ENCODE peak calls at places on chromosomes 2 and 18, in nine cellular contexts. B is GM04504; T is smooth muscle cell of the brain vasculature; Q is glutamatergic neuron; J is Calu3; M is SJSA1; U is stimulated activated CD8-positive, alpha-beta memory T cell treated with anti-CD3 and anti-CD28 coated beads, Interleukin-12 subunit alpha, Interleukin-12 subunit beta, amount 100 ng/mL, for 1 hour; A is kidney; K is Right ventricle myocardium superior. H is an unnamed sample.

GRCh38 chr18:58609536-58609993 is 19.3 kb downstream of the ALPK2 start:
- DNase-seq in B (no peak), T (no peak), Q (no peak), J (no peak), M (no peak), U (no peak), A (no peak), K (no peak), H (no peak)

GRCh38 chr18:13605477-13605876 is 120.9 kb downstream of the FAM210A start:
- DNase-seq in B (no peak), T (no peak), Q (no peak), J (no peak), M (no peak), U (no peak), A (no peak), K (no peak), H (no peak)

GRCh38 chr2:128422571-128422970 is 103.9 kb upstream of the HS6ST1 start:
- DNase-seq in B (peak; percentile 95), T (no peak), Q (no peak), J (no peak), M (peak; percentile 77), U (no peak), A (peak; percentile 19), K (no peak), H (no peak)

GRCh38 chr2:208595386-208596275 is 189.0 kb downstream of the PTH2R start:
- DNase-seq in B (no peak), T (no peak), Q (no peak), J (peak; percentile 20), M (no peak), U (no peak), A (no peak), K (no peak), H (no peak)

GRCh38 chr2:74584088-74584645 is 29.6 kb downstream of the DOK1 start:
- DNase-seq in B (no peak), T (no peak), Q (no peak), J (no peak), M (no peak), U (no peak), A (no peak), K (no peak), H (no peak)

GRCh38 chr2:110869472-110870446 is 137.4 kb downstream of the ACOXL start:
- DNase-seq in B (no peak), T (no peak), Q (no peak), J (peak; percentile 68), M (peak; percentile 5), U (no peak), A (peak; percentile 84), K (no peak), H (no peak)

GRCh38 chr2:96556441-96557330 is 20.1 kb downstream of the ARID5A start:
- DNase-seq in B (no peak), T (no peak), Q (no peak), J (peak; percentile 90), M (peak; percentile 19), U (peak; percentile 6), A (no peak), K (no peak), H (no peak)

GRCh38 chr2:178732913-178733312 is 74.3 kb downstream of the TTN start:
- DNase-seq in B (no peak), T (no peak), Q (no peak), J (no peak), M (no peak), U (no peak), A (no peak), K (no peak), H (no peak)

GRCh38 chr18:43793910-43794309 is 516.6 kb upstream of the SYT4 start:
- DNase-seq in B (no peak), T (no peak), Q (no peak), J (no peak), M (no peak), U (no peak), A (no peak), K (no peak), H (no peak)

GRCh38 chr2:69695850-69696216 is 46.1 kb upstream of the ANXA4 start:
- DNase-seq in B (no peak), T (no peak), Q (no peak), J (no peak), M (no peak), U (no peak), A (no peak), K (no peak), H (no peak)

GRCh38 chr2:34785206-34785785 is 1186.2 kb upstream of the FAM98A start:
- DNase-seq in B (no peak), T (no peak), Q (no peak), J (no peak), M (no peak), U (no peak), A (no peak), K (no peak), H (no peak)

GRCh38 chr18:74342416-74343043 is 26.9 kb downstream of the C18orf63 start:
- DNase-seq in B (peak; percentile 21), T (peak; percentile 52), Q (no peak), J (peak; percentile 46), M (peak; percentile 51), U (no peak), A (no peak), K (no peak), H (no peak)

GRCh38 chr2:152585830-152586484 is 131.3 kb downstream of the PRPF40A start:
- DNase-seq in B (peak; percentile 94), T (peak; percentile 70), Q (no peak), J (no peak), M (peak; percentile 69), U (no peak), A (no peak), K (no peak), H (no peak)

GRCh38 chr2:192357216-192357615 is 162.5 kb upstream of the TMEFF2 start:
- DNase-seq in B (no peak), T (no peak), Q (no peak), J (no peak), M (no peak), U (no peak), A (no peak), K (no peak), H (no peak)

GRCh38 chr2:207163053-207163814 is 2.5 kb downstream of the KLF7 start:
- DNase-seq in B (peak; percentile 81), T (no peak), Q (no peak), J (peak; percentile 71), M (peak; percentile 90), U (no peak), A (peak; percentile 61), K (no peak), H (no peak)

GRCh38 chr2:41920181-41920580 is 127.6 kb upstream of the PKDCC start:
- DNase-seq in B (no peak), T (no peak), Q (no peak), J (no peak), M (no peak), U (no peak), A (no peak), K (no peak), H (no peak)

GRCh38 chr18:55763298-55763697 is 175.3 kb upstream of the TCF4 start:
- DNase-seq in B (no peak), T (no peak), Q (no peak), J (peak; percentile 28), M (peak; percentile 65), U (no peak), A (no peak), K (no peak), H (no peak)

GRCh38 chr2:216671081-216671411 is 24.3 kb downstream of the IGFBP5 start:
- DNase-seq in B (no peak), T (no peak), Q (no peak), J (no peak), M (no peak), U (no peak), A (no peak), K (no peak), H (no peak)

GRCh38 chr2:241035818-241036396 is 37.5 kb downstream of the SNED1 start:
- DNase-seq in B (no peak), T (no peak), Q (no peak), J (no peak), M (no peak), U (no peak), A (no peak), K (no peak), H (no peak)

GRCh38 chr2:218012306-218012705 is 9.5 kb upstream of the TNS1 start:
- DNase-seq in B (no peak), T (no peak), Q (no peak), J (no peak), M (no peak), U (no peak), A (no peak), K (no peak), H (no peak)

GRCh38 chr2:115161531-115162453 is 719.4 kb downstream of the DPP10 start:
- DNase-seq in B (no peak), T (no peak), Q (peak; percentile 69), J (no peak), M (no peak), U (no peak), A (peak; percentile 61), K (no peak), H (peak; percentile 42)

GRCh38 chr2:7692657-7693161 is 775.5 kb downstream of the RNF144A start:
- DNase-seq in B (peak; percentile 93), T (no peak), Q (no peak), J (no peak), M (no peak), U (no peak), A (no peak), K (peak; percentile 64), H (no peak)

GRCh38 chr2:181438298-181438697 is 18.9 kb upstream of the ITGA4 start:
- DNase-seq in B (no peak), T (no peak), Q (no peak), J (peak; percentile 11), M (no peak), U (no peak), A (no peak), K (no peak), H (peak; percentile 24)

GRCh38 chr2:158756976-158757375 is 38.1 kb upstream of the DAPL1 start:
- DNase-seq in B (no peak), T (no peak), Q (no peak), J (no peak), M (no peak), U (no peak), A (no peak), K (no peak), H (no peak)

GRCh38 chr2:207481924-207482323 is 47.8 kb upstream of the CREB1 start:
- DNase-seq in B (no peak), T (no peak), Q (no peak), J (no peak), M (no peak), U (no peak), A (no peak), K (no peak), H (no peak)

GRCh38 chr18:304887-305529 is 37.2 kb upstream of the THOC1 start:
- DNase-seq in B (no peak), T (no peak), Q (no peak), J (no peak), M (peak; percentile 43), U (no peak), A (no peak), K (no peak), H (no peak)

GRCh38 chr2:46803551-46803885 is 112.1 kb downstream of the MCFD2 start:
- DNase-seq in B (no peak), T (no peak), Q (no peak), J (no peak), M (no peak), U (no peak), A (no peak), K (no peak), H (peak; percentile 29)

GRCh38 chr18:24488824-24489493 is 28.5 kb downstream of the HRH4 start:
- DNase-seq in B (no peak), T (no peak), Q (no peak), J (peak; percentile 37), M (peak; percentile 57), U (no peak), A (no peak), K (no peak), H (peak; percentile 54)

GRCh38 chr18:75530548-75531211 is 103.2 kb upstream of the SMIM21 start:
- DNase-seq in B (peak; percentile 31), T (no peak), Q (peak; percentile 45), J (no peak), M (no peak), U (no peak), A (no peak), K (peak; percentile 52), H (no peak)

GRCh38 chr2:1395009-1395408 is 18.3 kb upstream of the TPO start:
- DNase-seq in B (no peak), T (no peak), Q (no peak), J (no peak), M (no peak), U (no peak), A (no peak), K (no peak), H (no peak)

GRCh38 chr2:9800975-9801723 is 42.1 kb upstream of the TAF1B start:
- DNase-seq in B (no peak), T (no peak), Q (no peak), J (peak; percentile 44), M (peak; percentile 61), U (peak; percentile 22), A (peak; percentile 71), K (peak; percentile 46), H (no peak)

H was measured in D341Med.